ENCODE peak calls at places on chromosomes 3 and 15, in six cellular contexts. E is tibial artery, Q is adrenal gland, W is neural progenitor cell, S is H9, V is AG04450. Y is an unnamed sample.
A peak's percentile ranks its signal among the peaks of the same experiment; 100 is the strongest.

GRCh38 chr15:41020311-41020710 is 67.0 kb downstream of the CHAC1 start:
- DNase-seq in Q (no peak), W (no peak), S (no peak), V (no peak), E (no peak), Y (no peak)

GRCh38 chr3:187967982-187968381 is 186.0 kb upstream of the LPP start:
- DNase-seq in V (no peak), Q (peak; percentile 39), E (no peak), S (no peak), W (no peak), Y (no peak)

GRCh38 chr3:141116791-141117190 is 65.6 kb downstream of the SPSB4 start:
- DNase-seq in W (peak; percentile 0), Q (no peak), S (no peak), V (no peak), E (no peak), Y (no peak)

GRCh38 chr15:38325290-38325990 is 72.8 kb downstream of the SPRED1 start:
- DNase-seq in S (no peak), V (no peak), W (no peak), E (no peak), Q (peak; percentile 8), Y (no peak)

GRCh38 chr3:82741346-82741745 is 979.9 kb upstream of the GBE1 start:
- DNase-seq in E (no peak), S (no peak), W (no peak), Q (no peak), V (no peak), Y (no peak)

GRCh38 chr15:78374436-78375393 is 34.6 kb downstream of the CRABP1 start:
- DNase-seq in E (peak; percentile 54), V (no peak), W (no peak), S (peak; percentile 49), Q (no peak), Y (no peak)

GRCh38 chr3:50651875-50652529 is 22.7 kb upstream of the DOCK3 start:
- DNase-seq in E (no peak), S (peak; percentile 53), V (no peak), Q (peak; percentile 48), W (peak; percentile 40), Y (no peak)

GRCh38 chr15:35912196-35912595 is 366.2 kb upstream of the DPH6 start:
- DNase-seq in S (no peak), W (no peak), V (no peak), Q (peak; percentile 2), E (no peak), Y (no peak)

GRCh38 chr3:119672791-119673190 is 4.4 kb downstream of the COX17 start:
- DNase-seq in W (no peak), S (no peak), Q (no peak), E (no peak), V (no peak), Y (no peak)

GRCh38 chr3:71421475-71421819 is 162.1 kb downstream of the FOXP1 start:
- DNase-seq in S (no peak), V (no peak), Q (no peak), W (no peak), E (no peak), Y (no peak)

GRCh38 chr15:70584838-70585706 is 178.3 kb downstream of the UACA start:
- DNase-seq in Q (no peak), E (peak; percentile 52), V (no peak), S (peak; percentile 83), W (peak; percentile 89), Y (peak; percentile 85)

DNA sequence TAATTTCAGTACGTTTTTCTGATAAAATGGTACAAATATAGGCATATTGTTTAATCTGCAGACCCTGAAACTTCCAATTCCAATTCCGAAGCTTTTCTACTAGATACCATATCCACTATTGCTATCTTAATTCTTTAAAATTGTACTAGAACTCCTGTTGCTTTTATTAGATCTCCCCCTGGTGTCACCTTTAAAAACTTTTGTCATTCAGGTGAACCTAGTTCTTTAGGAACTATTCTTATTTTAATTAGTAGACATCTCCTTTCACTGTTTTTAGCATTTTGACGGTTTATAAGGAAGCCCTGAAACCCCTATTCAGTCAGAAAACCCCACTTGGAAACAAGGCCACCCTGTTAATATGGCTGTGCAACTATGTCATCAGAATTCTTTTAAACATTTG is 22.3 kb downstream of the C2CD4B start:
- DNase-seq in E (no peak), Q (no peak), V (no peak), W (no peak), S (no peak), Y (no peak)
- TF ChIP-seq CTCF in E (no peak), Q (no peak), V (no peak), W (no peak), S (no peak), Y (no peak)

GRCh38 chr3:159252772-159253384 is 451.0 kb downstream of the MFSD1 start:
- DNase-seq in Q (no peak), E (no peak), W (peak; percentile 52), V (no peak), S (no peak), Y (peak; percentile 13)
- TF ChIP-seq CTCF in Q (peak; percentile 46), E (no peak), W (peak; percentile 90), V (peak; percentile 68), S (peak; percentile 90), Y (peak; percentile 78)

GRCh38 chr3:112333002-112333385 is at the start of gene CD200:
- DNase-seq in E (peak; percentile 84), Q (peak; percentile 7), S (peak; percentile 67), V (no peak), W (peak; percentile 81), Y (peak; percentile 79)
- TF ChIP-seq CTCF in E (peak; percentile 16), Q (no peak), S (peak; percentile 14), V (no peak), W (peak; percentile 16), Y (no peak)

DNA sequence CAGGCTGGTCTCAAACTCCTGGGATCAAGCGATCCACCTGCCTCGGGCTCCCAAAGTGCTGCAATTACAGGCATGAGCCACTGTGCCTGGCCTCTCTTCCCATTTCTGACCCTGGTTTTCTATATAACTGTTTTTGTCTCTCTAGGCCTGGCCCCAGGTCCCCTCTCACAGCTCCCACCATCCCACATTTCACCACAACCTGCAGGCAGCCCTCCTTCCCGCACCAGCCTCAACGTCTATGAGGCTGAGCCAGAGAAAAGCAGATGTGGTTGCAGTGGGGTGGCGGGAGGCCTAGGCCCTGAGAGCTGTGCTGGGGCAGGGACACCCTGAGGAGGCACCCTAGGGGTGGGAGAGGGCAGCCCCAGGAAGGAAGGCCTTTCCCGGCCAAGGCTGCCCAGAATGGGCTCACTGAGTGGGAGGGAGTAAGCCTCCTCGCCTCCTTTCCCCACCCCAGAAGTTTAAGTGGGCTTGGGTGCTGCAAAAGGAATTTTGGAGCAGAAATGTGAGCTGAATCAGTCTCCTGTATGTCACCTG is 99.7 kb downstream of the LSM3 start:
- DNase-seq in W (no peak), Q (no peak), V (no peak), E (no peak), S (no peak), Y (no peak)
- TF ChIP-seq CTCF in W (no peak), Q (no peak), V (no peak), E (no peak), S (no peak), Y (no peak)

DNA sequence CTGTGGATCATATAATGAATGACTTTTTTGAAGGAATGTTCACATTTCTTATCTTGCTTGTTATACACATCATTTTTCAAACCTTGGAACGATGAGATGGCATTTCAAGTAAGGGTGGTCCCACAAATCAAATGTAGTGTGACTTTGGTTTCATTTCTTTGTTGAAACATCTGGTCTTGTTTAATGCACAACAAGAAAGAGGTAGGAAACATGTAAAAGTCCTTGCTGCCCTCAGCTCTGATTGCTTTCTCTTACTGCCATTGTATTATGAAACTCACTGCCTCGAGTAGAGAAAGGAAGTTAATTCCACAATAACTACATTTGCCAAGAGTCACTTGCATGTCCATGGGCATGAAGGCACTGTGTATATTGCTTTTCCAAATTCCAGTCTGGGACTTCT is 32.2 kb downstream of the RBMS3 start:
- DNase-seq in W (no peak), E (no peak), Q (no peak), S (no peak), V (no peak), Y (no peak)
- TF ChIP-seq CTCF in W (no peak), E (no peak), Q (no peak), S (no peak), V (no peak), Y (no peak)

Y was measured in nephron progenitor cell.